ENCODE peak calls at places on chromosomes 7 and 10, in seven cellular contexts. One of them, this sample, is unnamed.

GRCh38 chr10:86071758-86072157 is 294.8 kb downstream of the GRID1 start:
- DNase-seq in hepatocyte: no peak
- DNase-seq in fibroblast of mammary gland: no peak
- DNase-seq in mucosa of gallbladder: no peak
- DNase-seq in CD8-positive, alpha-beta memory T cell: no peak
- DNase-seq in ELR: no peak
- DNase-seq in occipital lobe: no peak
- DNase-seq in this sample: no peak

GRCh38 chr10:8138471-8138870 is 84.0 kb downstream of the GATA3 start:
- DNase-seq in hepatocyte: no peak
- DNase-seq in fibroblast of mammary gland: peak; percentile 4
- DNase-seq in mucosa of gallbladder: no peak
- DNase-seq in CD8-positive, alpha-beta memory T cell: no peak
- DNase-seq in ELR: peak; percentile 48
- DNase-seq in occipital lobe: no peak
- DNase-seq in this sample: peak; percentile 31

GRCh38 chr7:50807026-50807730 is 24.5 kb upstream of the GRB10 start:
- DNase-seq in hepatocyte: no peak
- DNase-seq in fibroblast of mammary gland: no peak
- DNase-seq in mucosa of gallbladder: no peak
- DNase-seq in CD8-positive, alpha-beta memory T cell: no peak
- DNase-seq in ELR: peak; percentile 37
- DNase-seq in occipital lobe: no peak
- DNase-seq in this sample: peak; percentile 70

GRCh38 chr10:113644185-113645120 is 19.4 kb downstream of the NRAP start:
- DNase-seq in hepatocyte: peak; percentile 16
- DNase-seq in fibroblast of mammary gland: peak; percentile 74
- DNase-seq in mucosa of gallbladder: no peak
- DNase-seq in CD8-positive, alpha-beta memory T cell: no peak
- DNase-seq in ELR: peak; percentile 64
- DNase-seq in occipital lobe: no peak
- DNase-seq in this sample: peak; percentile 82

GRCh38 chr7:137626469-137627067 is 220.2 kb downstream of the DGKI start:
- DNase-seq in hepatocyte: peak; percentile 65
- DNase-seq in fibroblast of mammary gland: peak; percentile 54
- DNase-seq in mucosa of gallbladder: peak; percentile 21
- DNase-seq in CD8-positive, alpha-beta memory T cell: no peak
- DNase-seq in ELR: peak; percentile 57
- DNase-seq in occipital lobe: peak; percentile 16
- DNase-seq in this sample: peak; percentile 64

GRCh38 chr10:72243822-72244437 is 27.9 kb upstream of the ASCC1 start:
- DNase-seq in hepatocyte: peak; percentile 84
- DNase-seq in fibroblast of mammary gland: peak; percentile 98
- DNase-seq in mucosa of gallbladder: peak; percentile 78
- DNase-seq in CD8-positive, alpha-beta memory T cell: no peak
- DNase-seq in ELR: peak; percentile 71
- DNase-seq in occipital lobe: no peak
- DNase-seq in this sample: peak; percentile 91

GRCh38 chr7:98352621-98353020 is 48.3 kb downstream of the BAIAP2L1 start:
- DNase-seq in hepatocyte: peak; percentile 56
- DNase-seq in fibroblast of mammary gland: peak; percentile 88
- DNase-seq in mucosa of gallbladder: no peak
- DNase-seq in CD8-positive, alpha-beta memory T cell: no peak
- DNase-seq in ELR: peak; percentile 83
- DNase-seq in occipital lobe: no peak
- DNase-seq in this sample: peak; percentile 82

GRCh38 chr10:130188195-130189175 is 52.3 kb downstream of the GLRX3 start:
- DNase-seq in hepatocyte: no peak
- DNase-seq in fibroblast of mammary gland: no peak
- DNase-seq in mucosa of gallbladder: no peak
- DNase-seq in CD8-positive, alpha-beta memory T cell: no peak
- DNase-seq in ELR: no peak
- DNase-seq in occipital lobe: no peak
- DNase-seq in this sample: no peak

GRCh38 chr10:60399343-60399742 is 9.7 kb upstream of the ANK3 start:
- DNase-seq in hepatocyte: no peak
- DNase-seq in fibroblast of mammary gland: no peak
- DNase-seq in mucosa of gallbladder: no peak
- DNase-seq in CD8-positive, alpha-beta memory T cell: no peak
- DNase-seq in ELR: no peak
- DNase-seq in occipital lobe: no peak
- DNase-seq in this sample: no peak

GRCh38 chr7:16726189-16726588 is 27.4 kb upstream of the TSPAN13 start:
- DNase-seq in hepatocyte: no peak
- DNase-seq in fibroblast of mammary gland: no peak
- DNase-seq in mucosa of gallbladder: no peak
- DNase-seq in CD8-positive, alpha-beta memory T cell: no peak
- DNase-seq in ELR: no peak
- DNase-seq in occipital lobe: no peak
- DNase-seq in this sample: no peak

GRCh38 chr10:86301971-86302370 is 64.6 kb downstream of the GRID1 start:
- DNase-seq in hepatocyte: no peak
- DNase-seq in fibroblast of mammary gland: no peak
- DNase-seq in mucosa of gallbladder: no peak
- DNase-seq in CD8-positive, alpha-beta memory T cell: no peak
- DNase-seq in ELR: no peak
- DNase-seq in occipital lobe: no peak
- DNase-seq in this sample: no peak

GRCh38 chr7:34175837-34176236 is 270.5 kb downstream of the BMPER start:
- DNase-seq in hepatocyte: no peak
- DNase-seq in fibroblast of mammary gland: no peak
- DNase-seq in mucosa of gallbladder: no peak
- DNase-seq in CD8-positive, alpha-beta memory T cell: no peak
- DNase-seq in ELR: no peak
- DNase-seq in occipital lobe: no peak
- DNase-seq in this sample: no peak

GRCh38 chr7:106462365-106462859 is 177.6 kb upstream of the NAMPT start:
- DNase-seq in hepatocyte: peak; percentile 39
- DNase-seq in fibroblast of mammary gland: peak; percentile 55
- DNase-seq in mucosa of gallbladder: no peak
- DNase-seq in CD8-positive, alpha-beta memory T cell: no peak
- DNase-seq in ELR: peak; percentile 61
- DNase-seq in occipital lobe: no peak
- DNase-seq in this sample: peak; percentile 53

GRCh38 chr7:50497068-50497642 is 47.0 kb upstream of the FIGNL1 start:
- DNase-seq in hepatocyte: peak; percentile 68
- DNase-seq in fibroblast of mammary gland: peak; percentile 76
- DNase-seq in mucosa of gallbladder: no peak
- DNase-seq in CD8-positive, alpha-beta memory T cell: no peak
- DNase-seq in ELR: peak; percentile 4
- DNase-seq in occipital lobe: no peak
- DNase-seq in this sample: peak; percentile 78

GRCh38 chr10:32865170-32865569 is 92.9 kb downstream of the ITGB1 start:
- DNase-seq in hepatocyte: no peak
- DNase-seq in fibroblast of mammary gland: no peak
- DNase-seq in mucosa of gallbladder: no peak
- DNase-seq in CD8-positive, alpha-beta memory T cell: no peak
- DNase-seq in ELR: no peak
- DNase-seq in occipital lobe: no peak
- DNase-seq in this sample: no peak

GRCh38 chr7:82506702-82507101 is 63.1 kb upstream of the CACNA2D1 start:
- DNase-seq in hepatocyte: peak; percentile 26
- DNase-seq in fibroblast of mammary gland: peak; percentile 70
- DNase-seq in mucosa of gallbladder: peak; percentile 23
- DNase-seq in CD8-positive, alpha-beta memory T cell: no peak
- DNase-seq in ELR: no peak
- DNase-seq in occipital lobe: peak; percentile 64
- DNase-seq in this sample: peak; percentile 55

GRCh38 chr10:80272793-80273522 is 16.5 kb downstream of the MAT1A start:
- DNase-seq in hepatocyte: peak; percentile 77
- DNase-seq in fibroblast of mammary gland: no peak
- DNase-seq in mucosa of gallbladder: peak; percentile 47
- DNase-seq in CD8-positive, alpha-beta memory T cell: no peak
- DNase-seq in ELR: no peak
- DNase-seq in occipital lobe: no peak
- DNase-seq in this sample: no peak

GRCh38 chr10:118798186-118798811 is 43.5 kb upstream of the CACUL1 start:
- DNase-seq in hepatocyte: no peak
- DNase-seq in fibroblast of mammary gland: peak; percentile 83
- DNase-seq in mucosa of gallbladder: no peak
- DNase-seq in CD8-positive, alpha-beta memory T cell: no peak
- DNase-seq in ELR: peak; percentile 43
- DNase-seq in occipital lobe: no peak
- DNase-seq in this sample: peak; percentile 61

GRCh38 chr10:17684537-17684936 is 40.6 kb downstream of the STAM start:
- DNase-seq in hepatocyte: no peak
- DNase-seq in fibroblast of mammary gland: no peak
- DNase-seq in mucosa of gallbladder: no peak
- DNase-seq in CD8-positive, alpha-beta memory T cell: no peak
- DNase-seq in ELR: no peak
- DNase-seq in occipital lobe: no peak
- DNase-seq in this sample: no peak

GRCh38 chr10:109987413-109987812 is 20.4 kb upstream of the ADD3 start:
- DNase-seq in hepatocyte: peak; percentile 26
- DNase-seq in fibroblast of mammary gland: peak; percentile 86
- DNase-seq in mucosa of gallbladder: no peak
- DNase-seq in CD8-positive, alpha-beta memory T cell: no peak
- DNase-seq in ELR: peak; percentile 74
- DNase-seq in occipital lobe: no peak
- DNase-seq in this sample: peak; percentile 30

GRCh38 chr10:69327463-69328345 is 49.4 kb downstream of the HK1 start:
- DNase-seq in hepatocyte: peak; percentile 55
- DNase-seq in fibroblast of mammary gland: peak; percentile 38
- DNase-seq in mucosa of gallbladder: peak; percentile 82
- DNase-seq in CD8-positive, alpha-beta memory T cell: no peak
- DNase-seq in ELR: no peak
- DNase-seq in occipital lobe: peak; percentile 68
- DNase-seq in this sample: peak; percentile 77

GRCh38 chr10:115861864-115862263 is 411.1 kb downstream of the GFRA1 start:
- DNase-seq in hepatocyte: peak; percentile 22
- DNase-seq in fibroblast of mammary gland: peak; percentile 71
- DNase-seq in mucosa of gallbladder: no peak
- DNase-seq in CD8-positive, alpha-beta memory T cell: no peak
- DNase-seq in ELR: peak; percentile 83
- DNase-seq in occipital lobe: no peak
- DNase-seq in this sample: peak; percentile 71

GRCh38 chr7:1854521-1855395 is 184.7 kb downstream of the ELFN1 start:
- DNase-seq in hepatocyte: no peak
- DNase-seq in fibroblast of mammary gland: no peak
- DNase-seq in mucosa of gallbladder: no peak
- DNase-seq in CD8-positive, alpha-beta memory T cell: peak; percentile 0
- DNase-seq in ELR: no peak
- DNase-seq in occipital lobe: no peak
- DNase-seq in this sample: no peak

GRCh38 chr7:123682690-123683089 is 27.0 kb downstream of the LMOD2 start:
- DNase-seq in hepatocyte: peak; percentile 65
- DNase-seq in fibroblast of mammary gland: peak; percentile 69
- DNase-seq in mucosa of gallbladder: no peak
- DNase-seq in CD8-positive, alpha-beta memory T cell: no peak
- DNase-seq in ELR: peak; percentile 65
- DNase-seq in occipital lobe: no peak
- DNase-seq in this sample: peak; percentile 77

GRCh38 chr7:107628461-107629064 is 32.1 kb upstream of the SLC26A4 start:
- DNase-seq in hepatocyte: no peak
- DNase-seq in fibroblast of mammary gland: no peak
- DNase-seq in mucosa of gallbladder: no peak
- DNase-seq in CD8-positive, alpha-beta memory T cell: no peak
- DNase-seq in ELR: no peak
- DNase-seq in occipital lobe: no peak
- DNase-seq in this sample: no peak

GRCh38 chr10:917999-918398 is 13.5 kb downstream of the LARP4B start:
- DNase-seq in hepatocyte: no peak
- DNase-seq in fibroblast of mammary gland: no peak
- DNase-seq in mucosa of gallbladder: no peak
- DNase-seq in CD8-positive, alpha-beta memory T cell: no peak
- DNase-seq in ELR: no peak
- DNase-seq in occipital lobe: no peak
- DNase-seq in this sample: no peak

GRCh38 chr7:70539622-70540021 is 592.3 kb upstream of the GALNT17 start:
- DNase-seq in hepatocyte: no peak
- DNase-seq in fibroblast of mammary gland: no peak
- DNase-seq in mucosa of gallbladder: no peak
- DNase-seq in CD8-positive, alpha-beta memory T cell: no peak
- DNase-seq in ELR: no peak
- DNase-seq in occipital lobe: peak; percentile 18
- DNase-seq in this sample: no peak

GRCh38 chr10:124647421-124648130 is 96.6 kb downstream of the FAM53B start:
- DNase-seq in hepatocyte: no peak
- DNase-seq in fibroblast of mammary gland: peak; percentile 52
- DNase-seq in mucosa of gallbladder: peak; percentile 66
- DNase-seq in CD8-positive, alpha-beta memory T cell: peak; percentile 66
- DNase-seq in ELR: peak; percentile 69
- DNase-seq in occipital lobe: no peak
- DNase-seq in this sample: peak; percentile 82

GRCh38 chr7:2172311-2173183 is 60.2 kb downstream of the MAD1L1 start:
- DNase-seq in hepatocyte: peak; percentile 83
- DNase-seq in fibroblast of mammary gland: peak; percentile 93
- DNase-seq in mucosa of gallbladder: no peak
- DNase-seq in CD8-positive, alpha-beta memory T cell: no peak
- DNase-seq in ELR: peak; percentile 66
- DNase-seq in occipital lobe: no peak
- DNase-seq in this sample: peak; percentile 25

GRCh38 chr10:132637477-132638129 is 100.0 kb downstream of the INPP5A start:
- DNase-seq in hepatocyte: peak; percentile 66
- DNase-seq in fibroblast of mammary gland: peak; percentile 73
- DNase-seq in mucosa of gallbladder: no peak
- DNase-seq in CD8-positive, alpha-beta memory T cell: no peak
- DNase-seq in ELR: peak; percentile 77
- DNase-seq in occipital lobe: no peak
- DNase-seq in this sample: peak; percentile 49

GRCh38 chr10:3406556-3406955 is 234.0 kb upstream of the PITRM1 start:
- DNase-seq in hepatocyte: no peak
- DNase-seq in fibroblast of mammary gland: no peak
- DNase-seq in mucosa of gallbladder: no peak
- DNase-seq in CD8-positive, alpha-beta memory T cell: no peak
- DNase-seq in ELR: no peak
- DNase-seq in occipital lobe: no peak
- DNase-seq in this sample: no peak